ENCODE peak calls at places on chromosomes 6 and 20, in seven cellular contexts. Z is H1, T is IMR-90, M is mesendoderm, D is H9, C is neuronal stem cell, V is trophoblast cell. J is an unnamed sample.

GRCh38 chr6:100664274-100665040 is 199.7 kb upstream of the SIM1 start:
- DNase-seq in Z (no peak), T (peak), M (peak), D (no peak), C (peak), V (no peak), J (peak)

GRCh38 chr20:44738779-44739477 is 6.7 kb upstream of the KCNK15 start:
- DNase-seq in Z (no peak), T (peak), M (peak), D (peak), C (peak), V (peak), J (peak)

GRCh38 chr6:8758412-8758811 is 323.1 kb upstream of the SLC35B3 start:
- DNase-seq in Z (no peak), T (no peak), M (no peak), D (no peak), C (no peak), V (no peak), J (no peak)

GRCh38 chr6:25369450-25370086 is 90.4 kb downstream of the CARMIL1 start:
- DNase-seq in Z (no peak), T (no peak), M (peak), D (peak), C (no peak), V (no peak), J (no peak)

GRCh38 chr6:27810768-27811298 is 101.4 kb downstream of the OR2B2 start:
- DNase-seq in Z (no peak), T (no peak), M (peak), D (no peak), C (no peak), V (no peak), J (peak)

GRCh38 chr6:51495016-51495805 is 592.2 kb downstream of the PKHD1 start:
- DNase-seq in Z (no peak), T (no peak), M (peak), D (no peak), C (no peak), V (no peak), J (no peak)

GRCh38 chr6:21277601-21278043 is 315.9 kb upstream of the SOX4 start:
- DNase-seq in Z (peak), T (no peak), M (peak), D (no peak), C (no peak), V (peak), J (no peak)

GRCh38 chr6:24458134-24458533 is 31.2 kb downstream of the GPLD1 start:
- DNase-seq in Z (no peak), T (no peak), M (no peak), D (no peak), C (no peak), V (no peak), J (no peak)

GRCh38 chr20:44209691-44210421 is 715 bp downstream of the OSER1 start:
- DNase-seq in Z (no peak), T (peak), M (peak), D (no peak), C (peak), V (no peak), J (peak)

GRCh38 chr6:163720005-163720404 is 305.5 kb downstream of the QKI start:
- DNase-seq in Z (no peak), T (no peak), M (no peak), D (no peak), C (no peak), V (no peak), J (no peak)

GRCh38 chr20:59082077-59082740 is 39.6 kb upstream of the PRELID3B start:
- DNase-seq in Z (no peak), T (peak), M (peak), D (no peak), C (no peak), V (peak), J (no peak)

GRCh38 chr6:6614096-6614964 is 25.8 kb downstream of the LY86 start:
- DNase-seq in Z (no peak), T (no peak), M (no peak), D (no peak), C (no peak), V (no peak), J (no peak)

GRCh38 chr6:139847322-139847797 is 472.9 kb upstream of the CITED2 start:
- DNase-seq in Z (no peak), T (no peak), M (peak), D (no peak), C (no peak), V (no peak), J (no peak)

GRCh38 chr6:168214586-168215104 is 104.9 kb downstream of the DACT2 start:
- DNase-seq in Z (no peak), T (no peak), M (no peak), D (no peak), C (no peak), V (no peak), J (no peak)

GRCh38 chr20:59147197-59147596 is 16.4 kb upstream of the ZNF831 start:
- DNase-seq in Z (no peak), T (no peak), M (no peak), D (no peak), C (no peak), V (no peak), J (no peak)

DNA sequence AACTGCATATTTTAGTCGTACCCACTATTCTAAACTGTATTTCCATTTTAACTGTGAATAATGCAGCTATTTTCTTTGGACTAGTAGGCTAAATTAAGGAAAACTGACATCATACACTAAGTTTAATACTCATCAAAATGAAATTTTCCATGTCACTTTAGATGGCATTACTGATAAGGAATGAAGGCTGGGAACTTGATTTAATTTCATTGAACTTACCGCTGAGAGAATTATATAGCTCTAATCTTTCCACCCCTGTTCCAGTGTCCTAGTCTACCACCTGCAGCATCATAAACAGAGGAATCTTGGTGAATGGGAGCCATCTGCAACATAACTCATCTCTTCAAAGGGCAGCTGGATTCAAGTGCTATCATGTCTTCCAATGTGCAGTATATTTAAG is 1395.3 kb downstream of the EPHA7 start:
- DNase-seq in Z (no peak), T (no peak), M (no peak), D (no peak), C (no peak), V (no peak), J (no peak)
- H3K4ac ChIP-seq in Z (no peak), T (no peak), M (no peak), D (no peak), C (no peak), V (no peak), J (no peak)

GRCh38 chr6:89278956-89279355 is 36.1 kb downstream of the GABRR2 start:
- DNase-seq in Z (no peak), T (no peak), M (no peak), D (no peak), C (no peak), V (no peak), J (no peak)
- H3K4ac ChIP-seq in Z (no peak), T (no peak), M (no peak), D (no peak), C (no peak), V (no peak), J (no peak)

DNA sequence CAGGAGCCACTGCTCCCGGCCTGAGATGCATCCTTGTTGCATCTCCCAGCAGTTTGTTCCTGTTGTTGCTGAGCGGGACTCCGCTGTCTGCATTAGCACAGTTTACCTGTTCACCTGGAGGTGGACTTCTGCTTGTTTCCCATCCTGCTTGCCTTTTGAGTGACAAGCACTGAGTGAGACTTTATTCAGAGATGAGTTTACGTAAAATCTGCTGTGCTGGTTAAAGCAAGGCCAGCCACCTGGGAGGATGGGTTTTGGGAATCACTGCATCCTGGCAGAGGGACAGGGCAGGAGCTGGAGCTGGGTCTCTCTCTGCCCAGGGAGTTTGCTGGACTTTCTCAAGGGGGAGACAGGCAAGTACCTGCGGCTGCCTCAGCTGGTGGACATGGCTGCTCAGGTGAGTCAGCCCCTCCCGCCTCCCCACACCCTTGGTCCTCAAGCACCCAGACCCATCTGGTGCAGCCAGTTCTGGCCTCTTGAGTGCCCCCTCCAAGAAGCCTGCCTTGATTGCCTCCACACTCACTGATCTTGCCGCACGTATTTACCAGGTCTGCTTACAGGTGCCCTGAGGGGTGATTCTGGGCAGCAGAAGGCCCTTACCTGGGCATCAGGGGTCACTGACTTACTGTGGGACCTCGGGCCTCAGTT is 55.5 kb downstream of the SRC start:
- DNase-seq in Z (no peak), T (no peak), M (no peak), D (no peak), C (no peak), V (no peak), J (no peak)
- H3K4ac ChIP-seq in Z (no peak), T (no peak), M (no peak), D (no peak), C (no peak), V (no peak), J (no peak)

GRCh38 chr20:10898555-10898954 is 224.8 kb upstream of the JAG1 start:
- DNase-seq in Z (no peak), T (peak), M (no peak), D (no peak), C (no peak), V (no peak), J (no peak)
- H3K4ac ChIP-seq in Z (no peak), T (no peak), M (no peak), D (no peak), C (no peak), V (no peak), J (no peak)

GRCh38 chr6:3329491-3330051 is 70.8 kb downstream of the PSMG4 start:
- DNase-seq in Z (no peak), T (no peak), M (no peak), D (no peak), C (no peak), V (no peak), J (no peak)

GRCh38 chr6:3326981-3327380 is 68.2 kb downstream of the PSMG4 start:
- DNase-seq in Z (no peak), T (no peak), M (no peak), D (no peak), C (no peak), V (no peak), J (no peak)

GRCh38 chr6:3328796-3329195 is 70.0 kb downstream of the PSMG4 start:
- DNase-seq in Z (no peak), T (no peak), M (no peak), D (no peak), C (no peak), V (no peak), J (no peak)

GRCh38 chr6:3327403-3327802 is 68.7 kb downstream of the PSMG4 start:
- DNase-seq in Z (no peak), T (no peak), M (no peak), D (no peak), C (no peak), V (no peak), J (no peak)

DNA sequence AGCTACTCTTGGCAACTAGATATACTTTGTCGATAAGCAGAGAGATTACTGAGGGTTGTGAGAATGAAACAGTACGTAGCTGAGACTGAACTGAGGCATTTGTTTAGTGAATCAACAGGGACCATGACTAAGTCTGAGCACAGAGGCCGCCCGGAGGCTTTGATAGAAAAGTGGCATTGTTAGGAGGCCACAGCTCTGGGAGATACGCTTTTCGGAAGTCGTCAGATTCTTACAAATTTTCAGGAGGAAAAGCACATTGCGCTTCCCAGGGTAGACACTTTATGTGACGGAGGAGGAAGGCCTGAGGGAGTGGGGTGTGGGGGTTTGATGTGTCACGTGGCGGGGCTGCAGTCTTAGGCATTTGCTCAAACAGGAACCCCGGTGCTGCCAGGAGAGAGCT is 69.4 kb downstream of the PSMG4 start:
- DNase-seq in Z (no peak), T (peak), M (no peak), D (no peak), C (no peak), V (peak), J (no peak)
- H3K4ac ChIP-seq in Z (no peak), T (no peak), M (no peak), D (no peak), C (no peak), V (no peak), J (no peak)

GRCh38 chr6:41345901-41346300 is 10.5 kb downstream of the NCR2 start:
- DNase-seq in Z (no peak), T (no peak), M (no peak), D (no peak), C (no peak), V (no peak), J (no peak)
- H3K4ac ChIP-seq in Z (no peak), T (no peak), M (no peak), D (no peak), C (no peak), V (no peak), J (no peak)

GRCh38 chr20:62888910-62889309 is 27.3 kb upstream of the TCFL5 start:
- DNase-seq in Z (no peak), T (no peak), M (no peak), D (no peak), C (no peak), V (no peak), J (no peak)

GRCh38 chr20:62889411-62889810 is 27.8 kb upstream of the TCFL5 start:
- DNase-seq in Z (no peak), T (no peak), M (no peak), D (no peak), C (no peak), V (no peak), J (no peak)

GRCh38 chr20:62887860-62888239 is 26.2 kb upstream of the TCFL5 start:
- DNase-seq in Z (no peak), T (no peak), M (no peak), D (no peak), C (no peak), V (no peak), J (no peak)

GRCh38 chr20:62887147-62887859 is 25.7 kb upstream of the TCFL5 start:
- DNase-seq in Z (no peak), T (peak), M (no peak), D (no peak), C (no peak), V (no peak), J (peak)

DNA sequence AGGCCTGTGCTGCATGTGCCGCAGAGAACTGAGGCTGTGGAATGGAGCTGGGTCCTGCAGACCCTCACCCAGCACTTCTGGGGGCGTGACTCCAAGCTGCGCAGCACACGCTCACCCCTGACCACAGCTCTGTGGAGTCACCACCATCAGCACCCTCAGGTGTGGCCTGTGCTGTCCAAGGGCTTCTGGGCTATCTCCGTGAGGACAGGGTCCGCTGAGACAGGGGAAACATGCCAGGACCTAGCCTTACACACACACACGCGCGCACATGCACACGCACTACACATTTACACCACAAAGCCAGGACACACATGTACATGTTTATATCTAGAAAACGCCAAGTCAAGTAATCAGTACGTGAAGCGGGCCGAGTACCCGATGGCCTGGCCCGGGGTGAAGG is 26.8 kb upstream of the TCFL5 start:
- DNase-seq in Z (no peak), T (no peak), M (no peak), D (no peak), C (no peak), V (no peak), J (no peak)
- H3K4ac ChIP-seq in Z (no peak), T (no peak), M (no peak), D (no peak), C (no peak), V (no peak), J (no peak)

GRCh38 chr6:29625337-29625930 is 7.5 kb downstream of the GABBR1 start:
- DNase-seq in Z (no peak), T (no peak), M (peak), D (no peak), C (no peak), V (no peak), J (no peak)

GRCh38 chr6:29619578-29619977 is 13.4 kb downstream of the GABBR1 start:
- DNase-seq in Z (no peak), T (no peak), M (no peak), D (no peak), C (no peak), V (no peak), J (no peak)

GRCh38 chr6:29617782-29618557 is 15.0 kb downstream of the GABBR1 start:
- DNase-seq in Z (no peak), T (no peak), M (peak), D (peak), C (no peak), V (no peak), J (no peak)

GRCh38 chr6:29624520-29624961 is 8.4 kb downstream of the GABBR1 start:
- DNase-seq in Z (no peak), T (no peak), M (peak), D (peak), C (no peak), V (no peak), J (no peak)

DNA sequence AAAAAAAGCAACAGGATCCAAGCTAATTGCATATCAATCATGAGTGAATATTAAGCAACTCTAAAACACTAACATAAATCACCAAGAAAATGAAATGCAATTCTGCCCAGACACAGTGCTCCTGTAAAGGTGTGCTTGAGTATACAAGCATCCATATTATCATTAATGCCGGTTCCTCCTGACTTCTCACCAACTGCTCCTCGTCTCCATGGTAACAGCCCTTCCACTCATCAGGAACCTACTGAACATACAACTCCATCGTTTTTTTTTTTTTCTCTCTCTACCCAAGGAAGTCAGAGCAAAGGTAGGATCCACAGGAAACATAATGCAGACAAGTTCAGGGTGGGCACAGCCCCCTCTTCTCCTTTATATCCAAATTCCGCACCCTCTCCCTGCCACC is 12.4 kb downstream of the GABBR1 start:
- DNase-seq in Z (no peak), T (no peak), M (peak), D (no peak), C (no peak), V (no peak), J (no peak)
- H3K4ac ChIP-seq in Z (no peak), T (no peak), M (no peak), D (no peak), C (no peak), V (no peak), J (no peak)